ENCODE peak calls at places on chromosomes 3 and 15, in ten cellular contexts. U is heart right ventricle; A is AG10803; F is NCI-H748 treated with DMSO at 0.1 percent for 48 hours; N is H9; P is sigmoid colon; E is progenitor cell of endocrine pancreas; H is activated naive CD8-positive, alpha-beta T cell treated with anti-CD3 and anti-CD28 coated beads for 36 hours; G is ovary; J is NCI-H446. L is an unnamed sample.

GRCh38 chr3:143358793-143359491 is 239.4 kb downstream of the CHST2 start:
- DNase-seq in U (no peak), A (no peak), F (peak), N (no peak), P (no peak), E (no peak), H (no peak), G (no peak), J (no peak), L (no peak)

GRCh38 chr15:62262305-62262941 is 97.3 kb upstream of the C2CD4B start:
- DNase-seq in U (no peak), A (no peak), F (no peak), N (no peak), P (no peak), E (no peak), H (no peak), G (no peak), J (no peak), L (no peak)

GRCh38 chr3:176430244-176430893 is 766.9 kb downstream of the TBL1XR1 start:
- DNase-seq in U (peak), A (peak), F (peak), N (no peak), P (no peak), E (no peak), H (no peak), G (no peak), J (peak), L (no peak)

GRCh38 chr15:55954862-55955605 is 38.4 kb downstream of the NEDD4 start:
- DNase-seq in U (no peak), A (no peak), F (no peak), N (no peak), P (no peak), E (no peak), H (no peak), G (no peak), J (no peak), L (no peak)

GRCh38 chr15:85533949-85534543 is 153.6 kb downstream of the AKAP13 start:
- DNase-seq in U (no peak), A (no peak), F (no peak), N (no peak), P (no peak), E (no peak), H (peak), G (no peak), J (no peak), L (peak)

GRCh38 chr3:123559040-123559861 is 25.6 kb downstream of the HACD2 start:
- DNase-seq in U (no peak), A (peak), F (peak), N (no peak), P (no peak), E (no peak), H (no peak), G (no peak), J (peak), L (peak)

GRCh38 chr3:29853841-29854397 is 573.0 kb downstream of the RBMS3 start:
- DNase-seq in U (no peak), A (no peak), F (no peak), N (no peak), P (no peak), E (no peak), H (no peak), G (no peak), J (no peak), L (no peak)

GRCh38 chr15:78626611-78627010 is 5.8 kb upstream of the CHRNA3 start:
- DNase-seq in U (no peak), A (no peak), F (no peak), N (no peak), P (no peak), E (no peak), H (no peak), G (no peak), J (no peak), L (no peak)

GRCh38 chr15:82040862-82041261 is 5.0 kb downstream of the MEX3B start:
- DNase-seq in U (no peak), A (no peak), F (peak), N (peak), P (no peak), E (no peak), H (no peak), G (no peak), J (peak), L (no peak)

GRCh38 chr3:13718437-13718836 is 161.4 kb downstream of the WNT7A start:
- DNase-seq in U (peak), A (no peak), F (no peak), N (peak), P (peak), E (peak), H (no peak), G (no peak), J (no peak), L (no peak)

GRCh38 chr15:63043391-63044076 is 987 bp downstream of the TPM1 start:
- DNase-seq in U (no peak), A (no peak), F (no peak), N (no peak), P (peak), E (peak), H (peak), G (peak), J (no peak), L (no peak)

GRCh38 chr3:106729481-106729880 is 647.8 kb upstream of the CCDC54 start:
- DNase-seq in U (no peak), A (no peak), F (no peak), N (no peak), P (no peak), E (no peak), H (no peak), G (no peak), J (no peak), L (no peak)

GRCh38 chr3:152434142-152434541 is 165.4 kb downstream of the MBNL1 start:
- DNase-seq in U (no peak), A (no peak), F (no peak), N (no peak), P (no peak), E (no peak), H (no peak), G (no peak), J (no peak), L (no peak)

GRCh38 chr3:63473641-63474166 is 178.8 kb upstream of the SNTN start:
- DNase-seq in U (no peak), A (no peak), F (no peak), N (no peak), P (no peak), E (no peak), H (no peak), G (no peak), J (no peak), L (no peak)

GRCh38 chr15:50107591-50108408 is 11.2 kb downstream of the ATP8B4 start:
- DNase-seq in U (no peak), A (no peak), F (no peak), N (no peak), P (no peak), E (no peak), H (peak), G (no peak), J (no peak), L (peak)

GRCh38 chr15:62135532-62136134 is 29.5 kb downstream of the C2CD4B start:
- DNase-seq in U (no peak), A (no peak), F (no peak), N (no peak), P (no peak), E (no peak), H (no peak), G (no peak), J (no peak), L (no peak)

GRCh38 chr3:98657429-98657828 is 64.0 kb upstream of the CPOX start:
- DNase-seq in U (peak), A (no peak), F (no peak), N (peak), P (no peak), E (peak), H (peak), G (no peak), J (no peak), L (peak)

GRCh38 chr15:41501191-41501917 is 7.7 kb downstream of the ITPKA start:
- DNase-seq in U (no peak), A (no peak), F (peak), N (no peak), P (no peak), E (no peak), H (peak), G (no peak), J (no peak), L (peak)

GRCh38 chr15:50925281-50925680 is 16.8 kb downstream of the AP4E1 start:
- DNase-seq in U (no peak), A (peak), F (no peak), N (no peak), P (no peak), E (no peak), H (no peak), G (no peak), J (no peak), L (no peak)

GRCh38 chr15:59017459-59017858 is 30.0 kb downstream of the RNF111 start:
- DNase-seq in U (no peak), A (no peak), F (no peak), N (no peak), P (no peak), E (no peak), H (no peak), G (no peak), J (no peak), L (no peak)

GRCh38 chr3:197746801-197747237 is 2.9 kb upstream of the FYTTD1 start:
- DNase-seq in U (peak), A (no peak), F (no peak), N (no peak), P (no peak), E (no peak), H (no peak), G (no peak), J (no peak), L (no peak)

GRCh38 chr3:23805228-23805880 is 401 bp upstream of the UBE2E1 start:
- DNase-seq in U (no peak), A (no peak), F (no peak), N (no peak), P (peak), E (no peak), H (no peak), G (no peak), J (no peak), L (no peak)

GRCh38 chr3:134237454-134238145 is 13.1 kb downstream of the RYK start:
- DNase-seq in U (no peak), A (peak), F (no peak), N (no peak), P (no peak), E (no peak), H (no peak), G (no peak), J (no peak), L (no peak)

GRCh38 chr3:151795276-151795675 is 18.6 kb upstream of the AADAC start:
- DNase-seq in U (no peak), A (peak), F (no peak), N (no peak), P (no peak), E (no peak), H (no peak), G (no peak), J (no peak), L (no peak)

GRCh38 chr3:115930922-115931321 is 307.6 kb downstream of the GAP43 start:
- DNase-seq in U (no peak), A (no peak), F (no peak), N (no peak), P (no peak), E (no peak), H (no peak), G (no peak), J (peak), L (no peak)

GRCh38 chr3:46183330-46183729 is 24.8 kb downstream of the CCR1 start:
- DNase-seq in U (no peak), A (no peak), F (no peak), N (no peak), P (no peak), E (no peak), H (no peak), G (no peak), J (no peak), L (no peak)

GRCh38 chr3:57095361-57095760 is 34.9 kb downstream of the SPATA12 start:
- DNase-seq in U (no peak), A (peak), F (no peak), N (no peak), P (no peak), E (no peak), H (no peak), G (no peak), J (no peak), L (no peak)